ENCODE peak calls at places on chromosomes 7 and 10, in ten cellular contexts. H is neural crest cell; C is fibroblast of the aortic adventitia; A is cardiac fibroblast; O is astrocyte of the spinal cord; U is Calu3; J is transverse colon; B is CD8-positive, alpha-beta T cell; N is psoas muscle; T is uterus. M is an unnamed sample.

GRCh38 chr7:84799131-84799530 is 387.7 kb downstream of the SEMA3D start:
- DNase-seq in H (no peak), C (peak), A (peak), O (no peak), U (no peak), J (peak), B (no peak), N (no peak), T (no peak), M (no peak)

GRCh38 chr7:152674860-152675760 is 831 bp downstream of the XRCC2 start:
- DNase-seq in H (peak), C (peak), A (peak), O (peak), U (peak), J (no peak), B (no peak), N (no peak), T (no peak), M (no peak)

GRCh38 chr7:132933076-132933466 is 148.8 kb downstream of the CHCHD3 start:
- DNase-seq in H (no peak), C (peak), A (peak), O (peak), U (no peak), J (no peak), B (no peak), N (no peak), T (no peak), M (no peak)

GRCh38 chr7:92830047-92830446 is 6.3 kb downstream of the CDK6 start:
- DNase-seq in H (no peak), C (no peak), A (no peak), O (no peak), U (no peak), J (no peak), B (no peak), N (no peak), T (no peak), M (no peak)

GRCh38 chr7:69564454-69565417 is 33.5 kb upstream of the AUTS2 start:
- DNase-seq in H (no peak), C (peak), A (peak), O (peak), U (no peak), J (no peak), B (no peak), N (no peak), T (peak), M (no peak)

GRCh38 chr7:23216021-23216420 is 30.6 kb upstream of the GPNMB start:
- DNase-seq in H (no peak), C (no peak), A (no peak), O (no peak), U (no peak), J (peak), B (no peak), N (peak), T (no peak), M (no peak)

GRCh38 chr7:87001214-87001613 is 58.2 kb downstream of the ELAPOR2 start:
- DNase-seq in H (no peak), C (peak), A (peak), O (peak), U (no peak), J (no peak), B (no peak), N (no peak), T (no peak), M (no peak)

GRCh38 chr7:32518534-32519140 is 23.3 kb downstream of the AVL9 start:
- DNase-seq in H (no peak), C (peak), A (peak), O (peak), U (no peak), J (no peak), B (no peak), N (no peak), T (no peak), M (no peak)

GRCh38 chr10:43692051-43692825 is 43.6 kb upstream of the ZNF32 start:
- DNase-seq in H (no peak), C (peak), A (peak), O (no peak), U (no peak), J (no peak), B (no peak), N (no peak), T (no peak), M (no peak)

GRCh38 chr10:5550250-5550545 is 25.4 kb downstream of the CALML3 start:
- DNase-seq in H (no peak), C (no peak), A (no peak), O (no peak), U (no peak), J (no peak), B (no peak), N (no peak), T (no peak), M (no peak)

GRCh38 chr7:22900784-22901183 is 78.1 kb upstream of the TOMM7 start:
- DNase-seq in H (no peak), C (no peak), A (no peak), O (no peak), U (no peak), J (no peak), B (no peak), N (no peak), T (no peak), M (no peak)

GRCh38 chr7:44824894-44825526 is 22.9 kb downstream of the H2AZ2 start:
- DNase-seq in H (no peak), C (no peak), A (no peak), O (no peak), U (no peak), J (no peak), B (no peak), N (no peak), T (no peak), M (no peak)

GRCh38 chr10:119447421-119447820 is 95.1 kb downstream of the RGS10 start:
- DNase-seq in H (no peak), C (no peak), A (no peak), O (no peak), U (no peak), J (no peak), B (no peak), N (peak), T (no peak), M (no peak)

GRCh38 chr10:27865221-27865635 is 119.6 kb upstream of the MKX start:
- DNase-seq in H (no peak), C (no peak), A (no peak), O (peak), U (no peak), J (no peak), B (no peak), N (no peak), T (no peak), M (no peak)

GRCh38 chr10:78543749-78544446 is 510.2 kb downstream of the RPS24 start:
- DNase-seq in H (peak), C (peak), A (peak), O (peak), U (no peak), J (peak), B (no peak), N (peak), T (peak), M (no peak)

GRCh38 chr7:26368542-26368941 is 76.9 kb downstream of the SNX10 start:
- DNase-seq in H (no peak), C (peak), A (no peak), O (peak), U (no peak), J (no peak), B (no peak), N (no peak), T (no peak), M (no peak)

GRCh38 chr10:50937230-50937907 is 51.9 kb upstream of the A1CF start:
- DNase-seq in H (no peak), C (peak), A (peak), O (peak), U (peak), J (no peak), B (no peak), N (no peak), T (no peak), M (no peak)
- TF ChIP-seq CTCF in H (peak), C (peak), A (peak), O (peak), U (peak), J (peak), B (no peak), N (peak), T (peak), M (no peak)

GRCh38 chr7:1567082-1567771 is 2.6 kb downstream of the PSMG3 start:
- DNase-seq in H (no peak), C (peak), A (peak), O (peak), U (peak), J (peak), B (peak), N (peak), T (no peak), M (no peak)
- TF ChIP-seq CTCF in H (no peak), C (no peak), A (no peak), O (no peak), U (no peak), J (no peak), B (no peak), N (no peak), T (no peak), M (no peak)

GRCh38 chr10:9211228-9211627 is 1156.7 kb downstream of the GATA3 start:
- DNase-seq in H (no peak), C (peak), A (peak), O (no peak), U (no peak), J (no peak), B (no peak), N (no peak), T (no peak), M (no peak)
- TF ChIP-seq CTCF in H (peak), C (peak), A (peak), O (peak), U (peak), J (no peak), B (no peak), N (peak), T (no peak), M (no peak)

DNA sequence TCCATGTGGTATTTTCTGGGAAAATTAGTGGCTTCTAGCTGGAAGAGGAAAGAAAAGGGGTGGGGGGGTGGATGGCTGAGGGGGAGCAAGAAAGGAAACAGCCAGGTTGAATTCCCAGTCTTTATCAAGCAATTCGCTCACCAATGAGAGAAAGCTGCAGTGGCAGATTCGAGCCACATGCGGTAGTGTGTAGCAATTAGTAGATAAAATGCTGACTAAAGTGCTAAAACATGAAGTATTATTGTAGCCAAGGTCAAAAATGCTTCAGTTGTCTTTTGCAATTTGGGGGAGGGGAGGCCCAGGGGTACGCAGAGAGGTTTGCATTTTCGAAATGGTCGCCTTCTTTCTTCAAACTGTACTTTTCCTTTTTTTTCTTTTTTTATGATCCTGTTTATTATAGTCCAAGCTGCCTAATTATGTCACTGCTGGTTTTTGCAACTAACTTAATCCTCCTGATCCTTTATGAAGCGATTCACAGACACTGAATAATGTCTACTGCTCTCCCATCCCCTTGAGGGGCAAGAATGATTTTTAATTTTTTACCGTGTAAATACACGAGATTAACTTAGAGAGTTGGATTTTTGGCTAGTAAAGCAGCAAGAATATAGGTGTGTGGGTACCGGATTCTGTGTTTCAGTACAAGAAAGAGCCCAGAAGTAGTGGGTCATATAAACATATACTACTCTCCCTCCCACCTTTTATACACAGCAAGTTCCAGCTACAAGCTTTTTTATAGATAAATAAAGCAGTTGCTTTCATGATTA is 3.6 kb upstream of the ARID5B start:
- DNase-seq in H (no peak), C (peak), A (peak), O (peak), U (peak), J (peak), B (no peak), N (no peak), T (peak), M (no peak)
- TF ChIP-seq CTCF in H (peak), C (peak), A (peak), O (peak), U (no peak), J (peak), B (no peak), N (peak), T (no peak), M (peak)

DNA sequence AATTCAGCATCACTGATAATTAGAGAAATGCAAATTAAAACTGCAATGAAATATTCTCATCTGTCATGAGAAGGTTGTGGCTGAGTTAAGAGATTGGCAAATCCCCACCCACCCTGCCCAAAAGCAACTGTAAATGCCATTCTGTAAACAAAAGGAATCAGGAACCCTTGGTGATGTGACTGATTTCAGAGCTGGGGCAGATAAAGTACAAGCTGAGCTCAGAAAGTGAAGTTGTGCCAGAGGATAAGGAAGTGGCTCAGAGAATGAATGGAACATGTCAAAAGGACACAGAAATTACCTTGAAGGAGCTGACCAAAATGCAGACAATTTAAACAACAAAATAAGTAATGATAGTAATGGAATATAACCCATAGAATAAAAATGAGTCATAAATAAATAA is 32.7 kb upstream of the ARMS2 start:
- DNase-seq in H (no peak), C (peak), A (peak), O (no peak), U (no peak), J (no peak), B (no peak), N (no peak), T (no peak), M (no peak)
- TF ChIP-seq CTCF in H (no peak), C (no peak), A (no peak), O (no peak), U (no peak), J (no peak), B (no peak), N (no peak), T (no peak), M (no peak)

DNA sequence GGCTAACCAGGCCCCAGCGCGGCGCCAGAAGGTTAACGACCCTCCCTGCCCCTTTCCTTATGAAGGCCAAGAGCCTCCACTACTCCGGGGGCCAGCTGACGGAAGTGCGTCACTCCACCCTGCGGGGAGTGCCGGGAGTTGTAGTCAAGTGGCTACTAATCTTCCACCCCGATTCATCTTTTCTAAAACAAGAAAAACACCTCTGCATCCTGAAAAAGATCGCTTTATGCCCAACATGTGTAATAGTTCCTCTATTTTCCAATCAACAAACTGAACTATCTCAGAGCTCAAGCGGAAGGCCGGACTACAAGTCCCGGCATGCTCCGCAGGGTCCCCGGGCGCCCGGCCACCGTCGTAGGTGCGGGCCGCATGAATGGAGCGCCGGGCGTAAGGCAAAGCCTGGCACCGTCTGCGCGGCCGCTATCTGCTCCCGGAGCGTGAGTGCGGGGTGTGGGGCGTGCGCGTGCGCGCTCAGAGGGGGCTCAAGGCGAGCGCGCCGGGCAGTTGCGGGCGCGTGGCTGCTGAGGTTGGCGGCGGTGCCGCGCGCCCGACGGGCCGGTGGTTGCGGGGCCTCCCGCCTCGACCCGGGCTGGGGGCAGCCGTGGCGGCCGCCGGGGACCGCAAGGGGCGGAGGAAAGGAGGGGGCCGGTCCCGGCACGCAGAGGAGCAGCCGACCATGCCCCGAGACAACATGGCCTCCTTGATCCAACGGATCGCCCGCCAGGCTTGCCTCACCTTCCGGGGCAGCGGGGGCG is at the start of gene ADO:
- DNase-seq in H (peak), C (peak), A (peak), O (peak), U (peak), J (peak), B (peak), N (peak), T (peak), M (peak)
- TF ChIP-seq CTCF in H (no peak), C (no peak), A (no peak), O (no peak), U (no peak), J (no peak), B (no peak), N (no peak), T (no peak), M (no peak)

DNA sequence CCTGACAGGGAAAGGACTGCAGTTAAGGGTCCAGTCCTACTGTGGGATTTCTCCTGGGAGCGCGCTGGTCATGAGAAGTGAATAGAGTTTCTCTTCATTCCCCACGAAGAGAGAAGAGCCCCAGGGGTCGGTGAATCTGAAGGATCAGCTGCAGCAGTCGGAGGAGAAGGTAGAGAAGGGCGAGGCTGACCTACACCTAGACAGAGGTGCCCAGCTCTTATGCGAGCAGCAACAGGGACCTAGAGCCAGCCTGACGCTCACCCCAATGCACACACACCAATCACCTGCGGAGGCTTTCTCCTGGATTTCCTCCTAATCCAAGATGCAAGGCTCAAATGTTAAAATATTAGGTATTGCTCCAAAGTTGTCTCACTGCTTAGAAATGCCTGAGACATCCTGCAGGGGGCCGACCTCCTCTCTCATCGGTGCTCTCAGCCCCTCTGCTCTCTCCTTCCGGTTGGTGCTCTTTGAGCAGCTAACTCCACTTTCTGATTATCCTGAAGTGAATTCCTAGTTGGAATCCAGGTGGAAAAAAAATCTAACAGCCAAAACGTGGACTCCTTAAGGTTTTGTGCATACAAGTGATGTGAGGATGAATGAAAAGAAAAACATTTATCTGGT is 176.4 kb downstream of the AHR start:
- DNase-seq in H (no peak), C (no peak), A (no peak), O (no peak), U (peak), J (no peak), B (no peak), N (no peak), T (no peak), M (no peak)
- TF ChIP-seq CTCF in H (peak), C (peak), A (peak), O (peak), U (peak), J (no peak), B (no peak), N (no peak), T (no peak), M (no peak)

GRCh38 chr10:97713351-97713827 is at the start of gene MARVELD1:
- DNase-seq in H (peak), C (peak), A (peak), O (peak), U (peak), J (peak), B (no peak), N (peak), T (peak), M (peak)

GRCh38 chr10:97711640-97712267 is 1.8 kb upstream of the MARVELD1 start:
- DNase-seq in H (no peak), C (no peak), A (no peak), O (no peak), U (no peak), J (no peak), B (no peak), N (no peak), T (no peak), M (no peak)

GRCh38 chr10:97715259-97715874 is 1.8 kb downstream of the MARVELD1 start:
- DNase-seq in H (no peak), C (no peak), A (peak), O (no peak), U (no peak), J (no peak), B (no peak), N (no peak), T (no peak), M (no peak)

GRCh38 chr10:97714401-97715258 is 1.1 kb downstream of the MARVELD1 start:
- DNase-seq in H (peak), C (peak), A (peak), O (peak), U (no peak), J (peak), B (no peak), N (peak), T (peak), M (peak)

GRCh38 chr10:97713828-97714400 is 384 bp downstream of the MARVELD1 start:
- DNase-seq in H (peak), C (peak), A (peak), O (peak), U (peak), J (peak), B (peak), N (peak), T (peak), M (peak)
- TF ChIP-seq CTCF in H (peak), C (peak), A (peak), O (peak), U (no peak), J (peak), B (no peak), N (no peak), T (no peak), M (peak)

GRCh38 chr10:84269773-84270172 is 24.9 kb downstream of the RGR start:
- DNase-seq in H (no peak), C (peak), A (peak), O (peak), U (no peak), J (no peak), B (no peak), N (no peak), T (no peak), M (no peak)
- TF ChIP-seq CTCF in H (no peak), C (no peak), A (no peak), O (no peak), U (no peak), J (no peak), B (no peak), N (no peak), T (no peak), M (no peak)

M was measured in GM13976.